ENCODE peak calls at places on chromosomes 13 and 19, in five cellular contexts. L is tibial nerve, G is tibial artery, D is body of pancreas, A is PC-3. W is an unnamed sample.

GRCh38 chr13:30002577-30002976 is 152.2 kb upstream of the UBL3 start:
- DNase-seq in L (no peak), G (no peak), D (no peak), A (peak; percentile 76), W (no peak)

GRCh38 chr19:17244618-17245534 is 843 bp downstream of the NR2F6 start:
- DNase-seq in L (no peak), G (no peak), D (peak; percentile 67), A (no peak), W (no peak)

GRCh38 chr19:10005632-10006334 is 4.5 kb downstream of the COL5A3 start:
- DNase-seq in L (no peak), G (no peak), D (no peak), A (no peak), W (no peak)

GRCh38 chr13:89925107-89925506 is 1422.4 kb upstream of the MIR17HG start:
- DNase-seq in L (no peak), G (no peak), D (no peak), A (peak; percentile 53), W (no peak)

GRCh38 chr19:45451181-45451849 is 16.5 kb upstream of the FOSB start:
- DNase-seq in L (no peak), G (peak; percentile 76), D (peak; percentile 41), A (peak; percentile 24), W (peak; percentile 77)

GRCh38 chr19:42487025-42487797 is 41.1 kb downstream of the CEACAM1 start:
- DNase-seq in L (no peak), G (no peak), D (no peak), A (no peak), W (no peak)

GRCh38 chr13:33367931-33368330 is 82.4 kb upstream of the STARD13 start:
- DNase-seq in L (no peak), G (no peak), D (no peak), A (no peak), W (no peak)

GRCh38 chr19:55336101-55336500 is 3.6 kb upstream of the KMT5C start:
- DNase-seq in L (no peak), G (no peak), D (no peak), A (peak; percentile 43), W (no peak)

GRCh38 chr13:113502686-113503085 is 12.2 kb upstream of the DCUN1D2 start:
- DNase-seq in L (no peak), G (no peak), D (no peak), A (no peak), W (no peak)

GRCh38 chr19:695350-695949 is at the start of gene PRSS57:
- DNase-seq in L (no peak), G (no peak), D (no peak), A (no peak), W (no peak)

GRCh38 chr13:27969073-27969865 is at the start of gene CDX2:
- DNase-seq in L (no peak), G (no peak), D (peak; percentile 34), A (no peak), W (no peak)

DNA sequence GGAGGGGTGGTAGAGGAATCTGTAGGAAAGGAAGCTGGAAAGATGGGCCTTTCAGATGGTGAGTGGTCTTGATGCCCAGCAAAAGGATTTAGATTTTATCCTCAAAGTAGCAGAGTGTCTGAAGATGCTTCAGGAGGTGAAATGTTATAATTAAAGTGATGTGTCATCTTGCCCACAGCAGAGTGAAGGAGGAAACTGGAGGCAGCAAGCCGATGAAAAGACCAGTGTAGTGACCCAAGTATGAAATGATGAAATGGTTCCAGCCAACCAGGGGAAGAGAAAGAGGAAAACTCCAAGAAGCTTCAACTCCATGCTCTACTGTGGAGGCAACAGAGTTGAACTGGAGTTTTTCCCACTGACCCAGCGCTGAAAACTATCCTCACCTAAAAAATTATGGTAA is 66.7 kb downstream of the FOXO1 start:
- DNase-seq in L (no peak), G (no peak), D (no peak), A (no peak), W (no peak)
- H3K4me1 ChIP-seq in L (peaks cover 33% of the 10 kb centered on the region), G (peaks cover 51% of the 10 kb centered on the region), D (peaks cover 53% of the 10 kb centered on the region), A (no peaks in the 10 kb centered on the region), W (peaks cover 95% of the 10 kb centered on the region)

GRCh38 chr13:78182813-78183212 is 264.2 kb upstream of the EDNRB start:
- DNase-seq in L (no peak), G (no peak), D (no peak), A (peak; percentile 8), W (no peak)

GRCh38 chr13:78176880-78177279 is 258.2 kb upstream of the EDNRB start:
- DNase-seq in L (no peak), G (no peak), D (no peak), A (no peak), W (no peak)

DNA sequence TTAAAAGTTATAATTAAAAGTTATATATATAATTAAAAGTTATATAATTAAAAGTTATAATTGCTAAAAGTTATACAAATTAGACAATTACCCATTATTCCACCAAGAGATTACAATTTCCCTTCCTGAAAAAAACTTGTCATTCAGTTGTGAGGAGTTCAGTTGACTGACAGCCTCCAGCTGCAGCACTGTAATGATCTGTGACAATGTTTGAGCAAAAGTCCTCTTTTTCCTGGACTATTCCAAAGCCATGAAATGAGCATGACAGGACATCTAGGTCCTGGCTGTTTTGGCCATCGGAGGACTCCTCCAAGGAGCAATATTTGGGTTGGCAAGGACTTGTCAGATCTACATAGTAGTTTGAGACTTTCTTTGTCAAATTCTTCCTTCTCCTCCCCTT is 258.7 kb upstream of the EDNRB start:
- DNase-seq in L (no peak), G (no peak), D (no peak), A (no peak), W (no peak)
- H3K9me3 ChIP-seq in L (no peaks in the 10 kb centered on the region), G (no peaks in the 10 kb centered on the region), D (no peaks in the 10 kb centered on the region), A (no peaks in the 10 kb centered on the region), W (no peaks in the 10 kb centered on the region)

DNA sequence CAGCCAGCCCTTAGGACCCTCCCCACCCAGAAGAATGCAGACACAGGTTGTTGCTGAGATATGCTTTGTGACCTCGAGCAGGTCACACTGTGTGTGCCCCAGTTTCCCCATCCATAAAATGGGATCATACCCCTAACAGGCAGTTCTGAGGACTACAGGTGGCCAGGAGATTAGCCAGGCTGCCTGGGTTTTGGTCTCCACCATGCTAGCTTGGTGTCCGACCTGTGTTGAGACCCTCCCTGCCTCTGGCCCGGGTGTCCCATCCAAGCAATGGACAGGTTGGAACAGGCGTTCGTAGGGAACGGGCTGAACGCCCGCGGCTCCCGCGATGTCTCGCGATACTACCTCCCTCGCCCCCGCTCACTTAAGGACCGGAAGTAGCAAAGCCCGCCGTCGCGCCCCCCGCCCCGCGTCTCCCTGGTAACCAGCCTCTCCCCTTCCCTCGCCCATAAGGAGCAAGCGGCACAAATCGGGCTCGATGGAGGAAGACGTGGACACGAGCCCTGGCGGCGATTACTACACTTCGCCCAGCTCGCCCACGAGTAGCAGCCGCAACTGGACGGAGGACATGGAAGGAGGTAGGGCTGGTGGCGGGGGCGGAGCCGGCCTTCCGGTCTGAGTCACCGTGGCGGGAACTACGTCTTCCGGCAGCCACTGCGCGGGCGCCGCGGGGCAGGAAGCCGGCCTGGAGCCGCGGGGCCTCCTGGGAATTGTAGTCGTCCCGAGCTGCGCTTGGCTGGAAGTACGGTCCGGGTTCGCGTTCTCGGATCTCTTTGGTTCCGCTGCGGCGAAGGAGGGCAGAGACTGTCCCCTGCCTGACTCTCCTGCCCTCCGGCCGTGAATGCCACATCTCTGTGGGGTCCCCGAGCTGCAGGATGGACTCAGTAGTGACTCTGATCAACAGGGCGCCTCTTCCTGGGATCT is 45.4 kb downstream of the SMIM24 start:
- DNase-seq in L (peak; percentile 87), G (peak; percentile 98), D (peak; percentile 86), A (peak; percentile 90), W (peak; percentile 94)
- H3K4me3 ChIP-seq in L (peak overlapping the region; percentile 58), G (peak overlapping the region; percentile 47), D (no peak overlapping the region), A (peak overlapping the region; percentile 63), W (peak overlapping the region; percentile 92)

DNA sequence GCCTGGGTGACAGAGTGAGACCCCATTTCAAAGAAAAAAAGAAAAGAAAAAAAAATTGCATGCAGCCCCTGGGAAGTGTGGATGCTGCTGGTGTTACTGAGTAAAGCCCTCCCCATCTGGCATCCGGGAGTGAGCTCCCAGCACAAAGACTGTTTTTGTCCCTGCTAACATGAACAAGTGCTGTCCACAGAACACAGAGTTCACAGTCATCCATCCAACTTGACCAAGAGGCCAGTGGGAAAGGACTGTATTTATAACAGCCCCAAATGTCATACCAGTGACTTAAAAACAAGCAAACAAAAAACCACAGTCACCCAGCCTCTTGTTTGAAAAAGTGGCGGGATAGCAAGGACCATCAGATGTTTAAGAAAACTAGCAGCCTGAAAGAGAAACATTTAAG is 10.8 kb downstream of the FBXO17 start:
- DNase-seq in L (no peak), G (no peak), D (no peak), A (no peak), W (no peak)
- H3K4me1 ChIP-seq in L (no peaks in the 10 kb centered on the region), G (peaks cover 8% of the 10 kb centered on the region), D (peaks cover 4% of the 10 kb centered on the region), A (peaks cover 3% of the 10 kb centered on the region), W (no peaks in the 10 kb centered on the region)

GRCh38 chr19:15614507-15615379 is at the start of gene CYP4F8:
- DNase-seq in L (no peak), G (no peak), D (peak; percentile 27), A (no peak), W (no peak)

GRCh38 chr19:15618321-15618720 is 3.3 kb downstream of the CYP4F8 start:
- DNase-seq in L (no peak), G (no peak), D (no peak), A (no peak), W (no peak)

GRCh38 chr19:15616183-15616582 is 1.2 kb downstream of the CYP4F8 start:
- DNase-seq in L (no peak), G (no peak), D (no peak), A (no peak), W (no peak)

GRCh38 chr19:15615526-15615925 is 508 bp downstream of the CYP4F8 start:
- DNase-seq in L (no peak), G (no peak), D (no peak), A (no peak), W (no peak)

GRCh38 chr19:15616627-15617270 is 1.7 kb downstream of the CYP4F8 start:
- DNase-seq in L (no peak), G (no peak), D (no peak), A (no peak), W (no peak)
- H3K9me3 ChIP-seq in L (no peaks in the 10 kb centered on the region), G (no peaks in the 10 kb centered on the region), D (no peaks in the 10 kb centered on the region), A (no peaks in the 10 kb centered on the region), W (no peaks in the 10 kb centered on the region)